ENCODE peak calls at places on chromosome 19, in ten cellular contexts. H, V, D, G, T, J, U, B, Q and P are unnamed samples.

GRCh38 chr19:40445945-40446784 is 2.0 kb upstream of the SERTAD3 start:
- DNase-seq in H (peak), V (no peak), D (no peak), G (no peak), T (no peak), J (no peak), U (peak), B (peak), Q (no peak), P (no peak)

GRCh38 chr19:48836089-48837017 is at the start of gene HSD17B14:
- DNase-seq in H (peak), V (no peak), D (no peak), G (no peak), T (peak), J (no peak), U (peak), B (no peak), Q (peak), P (no peak)

GRCh38 chr19:18385675-18386542 is at the start of gene GDF15:
- DNase-seq in H (peak), V (peak), D (peak), G (no peak), T (peak), J (no peak), U (peak), B (peak), Q (peak), P (no peak)

GRCh38 chr19:17957149-17957849 is 9.6 kb upstream of the KCNN1 start:
- DNase-seq in H (no peak), V (no peak), D (no peak), G (no peak), T (no peak), J (no peak), U (no peak), B (no peak), Q (no peak), P (no peak)

GRCh38 chr19:48718711-48719231 is 754 bp downstream of the MAMSTR start:
- DNase-seq in H (no peak), V (no peak), D (no peak), G (no peak), T (no peak), J (no peak), U (no peak), B (no peak), Q (no peak), P (no peak)

GRCh38 chr19:7915250-7916136 is 863 bp downstream of the TGFBR3L start:
- DNase-seq in H (no peak), V (no peak), D (no peak), G (no peak), T (no peak), J (no peak), U (no peak), B (no peak), Q (no peak), P (no peak)

GRCh38 chr19:46697142-46697960 is 19.6 kb downstream of the PRKD2 start:
- DNase-seq in H (peak), V (no peak), D (peak), G (no peak), T (peak), J (peak), U (peak), B (peak), Q (peak), P (no peak)

GRCh38 chr19:39130337-39131254 is 5.0 kb downstream of the PAK4 start:
- DNase-seq in H (no peak), V (no peak), D (no peak), G (no peak), T (no peak), J (no peak), U (no peak), B (no peak), Q (no peak), P (no peak)

GRCh38 chr19:8089664-8090601 is 37.4 kb downstream of the CCL25 start:
- DNase-seq in H (no peak), V (no peak), D (no peak), G (no peak), T (no peak), J (no peak), U (no peak), B (no peak), Q (no peak), P (no peak)

GRCh38 chr19:4390017-4390861 is 10.1 kb downstream of the SH3GL1 start:
- DNase-seq in H (peak), V (no peak), D (no peak), G (no peak), T (peak), J (peak), U (peak), B (peak), Q (no peak), P (peak)

GRCh38 chr19:1223018-1223855 is 14.6 kb downstream of the CBARP start:
- DNase-seq in H (peak), V (peak), D (peak), G (no peak), T (peak), J (peak), U (peak), B (peak), Q (peak), P (no peak)

GRCh38 chr19:13079542-13079986 is 23.1 kb downstream of the LYL1 start:
- DNase-seq in H (peak), V (no peak), D (no peak), G (peak), T (peak), J (peak), U (peak), B (no peak), Q (no peak), P (no peak)

GRCh38 chr19:2456301-2456570 is 523 bp downstream of the LMNB2 start:
- DNase-seq in H (no peak), V (no peak), D (no peak), G (no peak), T (no peak), J (no peak), U (no peak), B (no peak), Q (no peak), P (no peak)

GRCh38 chr19:9321338-9321737 is 2.6 kb upstream of the ZNF559 start:
- DNase-seq in H (no peak), V (no peak), D (no peak), G (no peak), T (no peak), J (no peak), U (no peak), B (no peak), Q (no peak), P (no peak)